ENCODE peak calls at places on chromosomes 4 and X, in eight cellular contexts. L, T, W, F, I, E, X and O are unnamed samples.

GRCh38 chrX:10195947-10196346 is 39.2 kb downstream of the CLCN4 start:
- DNase-seq in L (no peak), T (no peak), W (no peak), F (no peak), I (no peak), E (no peak), X (no peak), O (no peak)

GRCh38 chr4:110503588-110504435 is 27.9 kb downstream of the ENPEP start:
- DNase-seq in L (no peak), T (no peak), W (no peak), F (no peak), I (no peak), E (no peak), X (no peak), O (no peak)

GRCh38 chr4:156118821-156119220 is 165.2 kb upstream of the CTSO start:
- DNase-seq in L (no peak), T (no peak), W (no peak), F (no peak), I (no peak), E (no peak), X (no peak), O (no peak)

GRCh38 chrX:69618803-69619202 is 2.9 kb downstream of the EDA start:
- DNase-seq in L (peak; percentile 6), T (no peak), W (no peak), F (no peak), I (no peak), E (peak; percentile 56), X (no peak), O (no peak)

GRCh38 chr4:151960449-151961246 is 199.8 kb upstream of the GATB start:
- DNase-seq in L (no peak), T (no peak), W (no peak), F (no peak), I (no peak), E (no peak), X (no peak), O (no peak)

GRCh38 chr4:102836596-102836995 is 9.2 kb upstream of the UBE2D3 start:
- DNase-seq in L (no peak), T (no peak), W (no peak), F (no peak), I (no peak), E (no peak), X (no peak), O (no peak)

GRCh38 chrX:7852166-7852565 is 9.2 kb downstream of the VCX start:
- DNase-seq in L (no peak), T (no peak), W (no peak), F (no peak), I (no peak), E (no peak), X (no peak), O (peak; percentile 5)

GRCh38 chr4:164012396-164013027 is 518.0 kb downstream of the TMA16 start:
- DNase-seq in L (peak; percentile 18), T (peak; percentile 48), W (peak; percentile 52), F (no peak), I (no peak), E (peak; percentile 10), X (no peak), O (peak; percentile 48)

GRCh38 chrX:151896734-151897474 is 15.8 kb upstream of the MAGEA4 start:
- DNase-seq in L (no peak), T (no peak), W (no peak), F (no peak), I (no peak), E (no peak), X (no peak), O (no peak)

GRCh38 chr4:124415206-124415605 is 297.3 kb downstream of the ANKRD50 start:
- DNase-seq in L (no peak), T (no peak), W (no peak), F (no peak), I (no peak), E (no peak), X (no peak), O (no peak)

GRCh38 chrX:11261260-11261659 is 32.0 kb upstream of the AMELX start:
- DNase-seq in L (no peak), T (no peak), W (no peak), F (no peak), I (no peak), E (no peak), X (no peak), O (no peak)

GRCh38 chr4:141768954-141769353 is 132.6 kb downstream of the IL15 start:
- DNase-seq in L (no peak), T (no peak), W (no peak), F (no peak), I (no peak), E (no peak), X (no peak), O (no peak)

GRCh38 chrX:102154218-102154860 is 1.4 kb downstream of the BEX5 start:
- DNase-seq in L (peak; percentile 15), T (no peak), W (no peak), F (no peak), I (no peak), E (no peak), X (no peak), O (no peak)

GRCh38 chr4:127239902-127240575 is 392.7 kb upstream of the INTU start:
- DNase-seq in L (no peak), T (no peak), W (no peak), F (no peak), I (no peak), E (no peak), X (no peak), O (no peak)

GRCh38 chrX:18549643-18550042 is 122.3 kb downstream of the RS1 start:
- DNase-seq in L (no peak), T (no peak), W (no peak), F (no peak), I (no peak), E (no peak), X (no peak), O (no peak)

GRCh38 chrX:46029777-46030176 is 515.4 kb downstream of the ZNF674 start:
- DNase-seq in L (no peak), T (no peak), W (no peak), F (no peak), I (no peak), E (no peak), X (no peak), O (no peak)

GRCh38 chr4:41039312-41039711 is 175.0 kb downstream of the APBB2 start:
- DNase-seq in L (no peak), T (no peak), W (no peak), F (no peak), I (no peak), E (no peak), X (no peak), O (no peak)

GRCh38 chr4:6694177-6694901 is 661 bp downstream of the S100P start:
- DNase-seq in L (peak; percentile 44), T (no peak), W (no peak), F (no peak), I (peak; percentile 88), E (no peak), X (no peak), O (no peak)
- H3K4me1 ChIP-seq in L (peaks cover 92% of the 10 kb centered on the region), T (peaks cover 93% of the 10 kb centered on the region), W (peaks cover 10% of the 10 kb centered on the region), F (peaks cover 10% of the 10 kb centered on the region), I (peaks cover 74% of the 10 kb centered on the region), E (no peaks in the 10 kb centered on the region), X (peaks cover 49% of the 10 kb centered on the region), O (peaks cover 27% of the 10 kb centered on the region)

DNA sequence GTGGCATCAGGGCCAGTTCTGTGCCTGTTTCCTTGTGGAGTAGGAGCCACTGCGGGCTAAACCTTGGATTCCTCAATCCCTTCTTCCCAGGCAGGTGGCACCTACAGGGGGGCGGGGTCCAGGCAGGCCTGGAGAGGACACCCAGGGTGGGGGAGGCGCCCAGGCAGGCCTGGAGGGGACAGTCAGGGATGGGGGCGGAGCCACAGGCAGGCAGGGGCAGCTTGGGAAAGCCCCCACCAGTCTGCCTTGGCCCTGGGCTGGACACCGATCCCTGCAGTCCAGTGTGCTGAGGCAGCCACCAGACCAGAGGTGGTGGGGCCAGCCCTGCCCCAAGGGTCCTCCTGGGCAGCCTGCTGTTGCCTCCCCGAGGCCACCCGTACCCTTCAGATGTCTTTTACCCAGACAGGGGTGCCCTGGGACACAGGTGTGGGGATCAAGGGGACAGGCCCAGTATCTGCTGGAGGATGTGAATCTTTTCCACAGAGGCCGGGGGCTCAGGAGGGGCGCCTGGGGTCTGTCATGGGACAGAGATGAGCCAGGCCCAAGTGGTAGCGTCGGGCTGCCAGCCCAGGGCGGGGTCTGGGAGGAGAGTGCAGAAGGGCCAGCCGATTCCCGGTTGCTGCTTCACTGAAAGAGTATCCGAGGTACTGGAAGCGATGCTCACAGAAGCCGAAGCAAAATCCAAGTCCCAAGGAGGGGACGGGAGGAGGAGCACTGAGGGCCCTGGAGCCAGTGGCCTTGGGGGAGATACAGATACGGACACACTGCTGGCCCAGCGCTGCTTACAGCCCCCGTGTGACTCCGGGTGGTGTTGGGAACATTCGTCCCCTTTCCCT is 34.5 kb downstream of the LRPAP1 start:
- DNase-seq in L (no peak), T (no peak), W (no peak), F (no peak), I (no peak), E (no peak), X (no peak), O (no peak)
- H3K9me3 ChIP-seq in L (no peaks in the 10 kb centered on the region), T (no peaks in the 10 kb centered on the region), W (no peaks in the 10 kb centered on the region), F (no peaks in the 10 kb centered on the region), I (no peaks in the 10 kb centered on the region), E (no peaks in the 10 kb centered on the region), X (no peaks in the 10 kb centered on the region), O (no peaks in the 10 kb centered on the region)

GRCh38 chrX:66053414-66053813 is 13.5 kb upstream of the VSIG4 start:
- DNase-seq in L (no peak), T (no peak), W (no peak), F (no peak), I (no peak), E (no peak), X (no peak), O (no peak)

GRCh38 chrX:66046612-66047235 is 6.8 kb upstream of the VSIG4 start:
- DNase-seq in L (peak; percentile 28), T (no peak), W (no peak), F (no peak), I (no peak), E (peak; percentile 74), X (no peak), O (no peak)

GRCh38 chrX:66051989-66052388 is 12.1 kb upstream of the VSIG4 start:
- DNase-seq in L (no peak), T (no peak), W (no peak), F (no peak), I (no peak), E (no peak), X (no peak), O (no peak)

GRCh38 chrX:66049056-66049455 is 9.2 kb upstream of the VSIG4 start:
- DNase-seq in L (no peak), T (no peak), W (no peak), F (no peak), I (no peak), E (no peak), X (no peak), O (no peak)

DNA sequence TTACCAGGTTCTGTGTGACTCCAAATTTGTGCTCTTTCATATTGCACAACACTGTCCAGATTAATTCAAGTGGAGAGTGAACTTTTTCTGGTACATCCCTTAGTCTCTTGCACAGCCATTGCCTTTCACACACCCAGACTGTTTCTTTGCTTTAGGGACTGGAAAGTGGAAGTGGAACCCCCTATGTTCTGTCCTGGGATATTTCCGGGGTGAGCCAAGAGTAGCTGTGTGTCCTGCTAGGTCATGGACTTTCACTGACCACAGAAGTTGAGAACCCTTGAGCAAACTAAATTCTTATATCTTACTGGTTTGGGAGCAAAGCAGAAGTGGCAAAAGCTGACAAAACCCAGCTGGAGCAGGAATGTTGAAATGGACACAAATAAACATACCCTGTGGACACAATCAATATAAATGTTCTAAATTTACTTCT is 10.3 kb upstream of the VSIG4 start:
- DNase-seq in L (no peak), T (no peak), W (no peak), F (peak; percentile 20), I (no peak), E (no peak), X (no peak), O (no peak)
- H3K4me1 ChIP-seq in L (peaks cover 17% of the 10 kb centered on the region), T (peaks cover 24% of the 10 kb centered on the region), W (no peaks in the 10 kb centered on the region), F (no peaks in the 10 kb centered on the region), I (peaks cover 11% of the 10 kb centered on the region), E (peaks cover 34% of the 10 kb centered on the region), X (no peaks in the 10 kb centered on the region), O (peaks cover 2% of the 10 kb centered on the region)

GRCh38 chrX:44922980-44923379 is 50.0 kb downstream of the KDM6A start:
- DNase-seq in L (peak; percentile 56), T (no peak), W (no peak), F (no peak), I (no peak), E (no peak), X (no peak), O (no peak)
- H3K9me3 ChIP-seq in L (no peaks in the 10 kb centered on the region), T (no peaks in the 10 kb centered on the region), W (no peaks in the 10 kb centered on the region), F (no peaks in the 10 kb centered on the region), I (no peaks in the 10 kb centered on the region), E (no peaks in the 10 kb centered on the region), X (no peaks in the 10 kb centered on the region), O (no peaks in the 10 kb centered on the region)